ENCODE peak calls at places on chromosome X, in ten cellular contexts. Y is neuronal stem cell; X is stimulated activated CD8-positive, alpha-beta memory T cell treated with anti-CD3 and anti-CD28 coated beads, Interleukin-7, amount 100 ng/mL, for 48 hours; K is osteoblast; N is brain microvascular endothelial cell; V is dorsolateral prefrontal cortex; C is stimulated activated CD4-positive, alpha-beta T cell treated with anti-CD3 and anti-CD28 coated beads, Interleukin-2, amount 100 ng/mL, for 24 hours; W is posterior vena cava; Z is fibroblast of the aortic adventitia; Q is fibroblast of mammary gland. L is an unnamed sample.

GRCh38 chrX:32571579-32571978 is 639.8 kb downstream of the DMD start:
- DNase-seq in Y (no peak), X (no peak), K (no peak), N (no peak), V (no peak), C (no peak), W (no peak), Z (peak), Q (no peak), L (no peak)

GRCh38 chrX:96182366-96182765 is 502.3 kb upstream of the DIAPH2 start:
- DNase-seq in Y (no peak), X (no peak), K (no peak), N (peak), V (no peak), C (peak), W (no peak), Z (peak), Q (peak), L (no peak)

GRCh38 chrX:43958529-43958928 is 14.7 kb downstream of the NDP start:
- DNase-seq in Y (peak), X (no peak), K (peak), N (peak), V (peak), C (no peak), W (no peak), Z (peak), Q (peak), L (peak)

GRCh38 chrX:39726810-39727209 is 370.9 kb downstream of the BCOR start:
- DNase-seq in Y (no peak), X (no peak), K (no peak), N (peak), V (no peak), C (no peak), W (no peak), Z (peak), Q (peak), L (no peak)

GRCh38 chrX:131907488-131908314 is 115.4 kb upstream of the STK26 start:
- DNase-seq in Y (no peak), X (no peak), K (peak), N (no peak), V (no peak), C (no peak), W (no peak), Z (no peak), Q (no peak), L (no peak)

GRCh38 chrX:77768787-77769186 is 17.2 kb downstream of the ATRX start:
- DNase-seq in Y (no peak), X (no peak), K (no peak), N (no peak), V (no peak), C (no peak), W (no peak), Z (no peak), Q (no peak), L (no peak)

GRCh38 chrX:40262641-40263560 is 165.1 kb upstream of the BCOR start:
- DNase-seq in Y (no peak), X (no peak), K (peak), N (peak), V (no peak), C (no peak), W (no peak), Z (peak), Q (peak), L (no peak)

GRCh38 chrX:12910851-12911461 is 4.5 kb downstream of the TLR8 start:
- DNase-seq in Y (no peak), X (no peak), K (no peak), N (no peak), V (no peak), C (no peak), W (no peak), Z (no peak), Q (peak), L (no peak)

GRCh38 chrX:72309297-72310071 is 3.8 kb upstream of the CITED1 start:
- DNase-seq in Y (no peak), X (no peak), K (no peak), N (no peak), V (no peak), C (no peak), W (no peak), Z (peak), Q (no peak), L (no peak)

GRCh38 chrX:6227445-6227820 is 1.2 kb downstream of the NLGN4X start:
- DNase-seq in Y (peak), X (no peak), K (no peak), N (no peak), V (no peak), C (no peak), W (no peak), Z (no peak), Q (no peak), L (no peak)

GRCh38 chrX:17923546-17923945 is 62.4 kb upstream of the RAI2 start:
- DNase-seq in Y (no peak), X (no peak), K (no peak), N (no peak), V (no peak), C (no peak), W (no peak), Z (no peak), Q (peak), L (no peak)

GRCh38 chrX:38879631-38880220 is 78.5 kb downstream of the MID1IP1 start:
- DNase-seq in Y (no peak), X (no peak), K (no peak), N (no peak), V (no peak), C (no peak), W (no peak), Z (no peak), Q (no peak), L (peak)

GRCh38 chrX:30364229-30364628 is 55.0 kb upstream of the NR0B1 start:
- DNase-seq in Y (no peak), X (no peak), K (no peak), N (no peak), V (no peak), C (no peak), W (no peak), Z (no peak), Q (no peak), L (no peak)

GRCh38 chrX:37640142-37640541 is 45.4 kb upstream of the XK start:
- DNase-seq in Y (no peak), X (no peak), K (no peak), N (no peak), V (no peak), C (no peak), W (no peak), Z (no peak), Q (no peak), L (no peak)

GRCh38 chrX:41332408-41332987 is 1.5 kb upstream of the DDX3X start:
- DNase-seq in Y (no peak), X (no peak), K (no peak), N (peak), V (peak), C (peak), W (peak), Z (no peak), Q (no peak), L (no peak)

GRCh38 chrX:126064901-126065541 is 101.1 kb downstream of the DCAF12L2 start:
- DNase-seq in Y (no peak), X (no peak), K (no peak), N (no peak), V (no peak), C (no peak), W (peak), Z (no peak), Q (no peak), L (no peak)

GRCh38 chrX:66489339-66489738 is 149.5 kb downstream of the EDA2R start:
- DNase-seq in Y (no peak), X (no peak), K (no peak), N (no peak), V (no peak), C (no peak), W (no peak), Z (no peak), Q (peak), L (no peak)

GRCh38 chrX:19659929-19660328 is 144.6 kb upstream of the MAP3K15 start:
- DNase-seq in Y (no peak), X (no peak), K (no peak), N (no peak), V (no peak), C (no peak), W (no peak), Z (no peak), Q (peak), L (no peak)

GRCh38 chrX:33336783-33337182 is 125.4 kb upstream of the DMD start:
- DNase-seq in Y (no peak), X (no peak), K (no peak), N (peak), V (peak), C (no peak), W (no peak), Z (peak), Q (peak), L (no peak)

GRCh38 chrX:84729809-84730208 is 227.6 kb upstream of the HDX start:
- DNase-seq in Y (peak), X (no peak), K (peak), N (no peak), V (peak), C (no peak), W (no peak), Z (peak), Q (peak), L (no peak)

GRCh38 chrX:150587585-150588503 is 19.4 kb downstream of the MTM1 start:
- DNase-seq in Y (no peak), X (no peak), K (no peak), N (peak), V (peak), C (peak), W (no peak), Z (peak), Q (peak), L (no peak)